ENCODE peak calls at places on chromosome 5, in four cellular contexts. One of them, this sample, is unnamed.

GRCh38 chr5:87127956-87128687 is 139.6 kb upstream of the RASA1 start:
- DNase-seq in CD8-positive, alpha-beta T cell: no peak
- DNase-seq in body of pancreas: no peak
- DNase-seq in transverse colon: no peak
- DNase-seq in this sample: no peak

GRCh38 chr5:56123531-56124243 is 109.4 kb downstream of the ANKRD55 start:
- DNase-seq in body of pancreas: peak; percentile 35
- DNase-seq in CD8-positive, alpha-beta T cell: no peak
- DNase-seq in transverse colon: peak; percentile 18
- DNase-seq in this sample: no peak

GRCh38 chr5:66881475-66882161 is 285.4 kb downstream of the MAST4 start:
- DNase-seq in CD8-positive, alpha-beta T cell: no peak
- DNase-seq in transverse colon: no peak
- DNase-seq in body of pancreas: peak; percentile 42
- DNase-seq in this sample: no peak

GRCh38 chr5:59065551-59065950 is 482.7 kb downstream of the RAB3C start:
- DNase-seq in CD8-positive, alpha-beta T cell: no peak
- DNase-seq in body of pancreas: no peak
- DNase-seq in transverse colon: no peak
- DNase-seq in this sample: no peak

GRCh38 chr5:67481362-67481761 is 284.8 kb upstream of the CD180 start:
- DNase-seq in transverse colon: no peak
- DNase-seq in body of pancreas: no peak
- DNase-seq in CD8-positive, alpha-beta T cell: no peak
- DNase-seq in this sample: no peak

GRCh38 chr5:142411103-142411502 is 86.3 kb upstream of the SPRY4 start:
- DNase-seq in transverse colon: no peak
- DNase-seq in body of pancreas: no peak
- DNase-seq in CD8-positive, alpha-beta T cell: no peak
- DNase-seq in this sample: no peak

GRCh38 chr5:115209279-115209678 is 39.6 kb upstream of the TRIM36 start:
- DNase-seq in body of pancreas: peak; percentile 22
- DNase-seq in transverse colon: peak; percentile 36
- DNase-seq in CD8-positive, alpha-beta T cell: no peak
- DNase-seq in this sample: no peak

GRCh38 chr5:95530441-95530840 is 24.3 kb downstream of the SKIC3 start:
- DNase-seq in transverse colon: no peak
- DNase-seq in body of pancreas: no peak
- DNase-seq in CD8-positive, alpha-beta T cell: no peak
- DNase-seq in this sample: no peak

GRCh38 chr5:65128226-65128625 is 353.5 kb downstream of the ADAMTS6 start:
- DNase-seq in body of pancreas: no peak
- DNase-seq in CD8-positive, alpha-beta T cell: no peak
- DNase-seq in transverse colon: no peak
- DNase-seq in this sample: no peak

GRCh38 chr5:173850664-173851063 is 37.5 kb upstream of the CPEB4 start:
- DNase-seq in CD8-positive, alpha-beta T cell: no peak
- DNase-seq in transverse colon: no peak
- DNase-seq in body of pancreas: no peak
- DNase-seq in this sample: no peak

GRCh38 chr5:175610898-175611297 is 47.0 kb upstream of the HRH2 start:
- DNase-seq in CD8-positive, alpha-beta T cell: no peak
- DNase-seq in transverse colon: no peak
- DNase-seq in body of pancreas: no peak
- DNase-seq in this sample: no peak

GRCh38 chr5:164013077-164013670 is 507.8 kb downstream of the MAT2B start:
- DNase-seq in transverse colon: peak; percentile 57
- DNase-seq in CD8-positive, alpha-beta T cell: no peak
- DNase-seq in body of pancreas: peak; percentile 53
- DNase-seq in this sample: peak; percentile 45

GRCh38 chr5:116622375-116623075 is 47.9 kb upstream of the SEMA6A start:
- DNase-seq in transverse colon: no peak
- DNase-seq in CD8-positive, alpha-beta T cell: no peak
- DNase-seq in body of pancreas: no peak
- DNase-seq in this sample: no peak

GRCh38 chr5:143569213-143569663 is 165.8 kb upstream of the NR3C1 start:
- DNase-seq in body of pancreas: no peak
- DNase-seq in CD8-positive, alpha-beta T cell: no peak
- DNase-seq in transverse colon: no peak
- DNase-seq in this sample: no peak

GRCh38 chr5:170114271-170114670 is 8.6 kb downstream of the FOXI1 start:
- DNase-seq in transverse colon: no peak
- DNase-seq in body of pancreas: no peak
- DNase-seq in CD8-positive, alpha-beta T cell: no peak
- DNase-seq in this sample: no peak

GRCh38 chr5:3336666-3337065 is 259.0 kb upstream of the IRX1 start:
- DNase-seq in CD8-positive, alpha-beta T cell: no peak
- DNase-seq in transverse colon: no peak
- DNase-seq in body of pancreas: no peak
- DNase-seq in this sample: no peak

GRCh38 chr5:148469446-148470062 is 85.8 kb downstream of the FBXO38 start:
- DNase-seq in transverse colon: no peak
- DNase-seq in CD8-positive, alpha-beta T cell: no peak
- DNase-seq in body of pancreas: peak; percentile 52
- DNase-seq in this sample: no peak

GRCh38 chr5:124236366-124237231 is 509.8 kb downstream of the ZNF608 start:
- DNase-seq in transverse colon: no peak
- DNase-seq in CD8-positive, alpha-beta T cell: no peak
- DNase-seq in body of pancreas: no peak
- DNase-seq in this sample: no peak

GRCh38 chr5:95005811-95006210 is 279.1 kb downstream of the MCTP1 start:
- DNase-seq in body of pancreas: no peak
- DNase-seq in CD8-positive, alpha-beta T cell: no peak
- DNase-seq in transverse colon: no peak
- DNase-seq in this sample: no peak

GRCh38 chr5:175246242-175246891 is 197.6 kb downstream of the DRD1 start:
- DNase-seq in transverse colon: peak; percentile 8
- DNase-seq in body of pancreas: no peak
- DNase-seq in CD8-positive, alpha-beta T cell: no peak
- DNase-seq in this sample: no peak

GRCh38 chr5:131952286-131952857 is 6.9 kb upstream of the MEIKIN start:
- DNase-seq in transverse colon: no peak
- DNase-seq in CD8-positive, alpha-beta T cell: no peak
- DNase-seq in body of pancreas: no peak
- DNase-seq in this sample: no peak

GRCh38 chr5:6760636-6761035 is 47.4 kb downstream of the TENT4A start:
- DNase-seq in transverse colon: no peak
- DNase-seq in body of pancreas: no peak
- DNase-seq in CD8-positive, alpha-beta T cell: no peak
- DNase-seq in this sample: no peak

GRCh38 chr5:181062631-181063030 is 22.6 kb downstream of the BTNL9 start:
- DNase-seq in CD8-positive, alpha-beta T cell: no peak
- DNase-seq in transverse colon: no peak
- DNase-seq in body of pancreas: no peak
- DNase-seq in this sample: no peak

GRCh38 chr5:10192309-10192708 is 57.4 kb downstream of the ATPSCKMT start:
- DNase-seq in body of pancreas: no peak
- DNase-seq in transverse colon: no peak
- DNase-seq in CD8-positive, alpha-beta T cell: no peak
- DNase-seq in this sample: no peak

GRCh38 chr5:61177716-61178115 is 15.4 kb upstream of the SMIM15 start:
- DNase-seq in CD8-positive, alpha-beta T cell: no peak
- DNase-seq in transverse colon: no peak
- DNase-seq in body of pancreas: no peak
- DNase-seq in this sample: no peak

GRCh38 chr5:141002667-141002965 is 36.3 kb downstream of the PCDHAC2 start:
- DNase-seq in CD8-positive, alpha-beta T cell: no peak
- DNase-seq in transverse colon: no peak
- DNase-seq in body of pancreas: no peak
- DNase-seq in this sample: no peak

GRCh38 chr5:141003791-141004601 is 37.7 kb downstream of the PCDHAC2 start:
- DNase-seq in body of pancreas: peak; percentile 46
- DNase-seq in CD8-positive, alpha-beta T cell: no peak
- DNase-seq in transverse colon: no peak
- DNase-seq in this sample: peak; percentile 23

GRCh38 chr5:141003026-141003425 is 36.8 kb downstream of the PCDHAC2 start:
- DNase-seq in transverse colon: no peak
- DNase-seq in body of pancreas: no peak
- DNase-seq in CD8-positive, alpha-beta T cell: no peak
- DNase-seq in this sample: no peak

GRCh38 chr5:141001466-141001853 is 35.2 kb downstream of the PCDHAC2 start:
- DNase-seq in transverse colon: no peak
- DNase-seq in body of pancreas: peak; percentile 15
- DNase-seq in CD8-positive, alpha-beta T cell: no peak
- DNase-seq in this sample: peak; percentile 65

DNA sequence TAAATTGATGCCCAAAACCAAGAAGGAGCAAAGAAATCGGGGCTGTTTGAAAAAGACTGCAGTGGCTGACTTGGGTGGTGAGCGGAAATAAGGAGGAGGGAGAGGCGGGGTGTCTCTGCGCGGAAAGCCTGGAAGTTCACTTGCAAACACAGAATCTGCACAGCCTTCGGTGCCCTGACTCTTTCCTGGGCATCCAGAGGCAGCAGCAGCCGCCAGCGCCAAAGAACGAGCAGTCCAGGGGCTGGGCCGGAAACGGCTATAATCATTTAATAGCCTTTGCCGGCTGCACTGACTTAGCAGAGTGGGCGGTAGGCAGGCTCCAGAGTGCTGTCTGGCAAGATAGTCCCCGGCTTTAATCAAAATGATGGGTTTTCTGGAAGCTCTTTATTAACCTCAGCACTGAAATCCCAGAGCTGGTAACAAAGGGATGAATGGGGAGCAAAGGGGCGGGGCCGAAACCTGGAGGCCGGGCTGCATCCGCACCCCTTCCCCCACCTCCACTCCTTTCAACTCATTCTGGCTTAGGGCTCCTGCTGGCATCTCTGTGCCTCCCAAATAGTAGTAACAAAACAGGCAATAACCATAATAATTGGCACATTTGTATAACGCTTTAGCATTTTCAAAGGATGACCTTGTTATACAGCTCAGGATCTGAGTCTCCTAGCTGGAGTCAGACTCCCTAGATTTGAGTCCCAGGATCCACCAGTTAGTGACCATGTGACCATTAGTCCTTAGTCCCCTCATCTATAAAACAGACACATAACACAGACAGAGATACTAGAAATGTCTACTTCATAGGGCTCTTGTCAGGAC is 35.8 kb downstream of the PCDHAC2 start:
- DNase-seq in transverse colon: peak; percentile 8
- DNase-seq in body of pancreas: peak; percentile 14
- DNase-seq in CD8-positive, alpha-beta T cell: no peak
- DNase-seq in this sample: no peak
- H3K4me3 ChIP-seq in transverse colon: no peak overlapping the region
- H3K4me3 ChIP-seq in body of pancreas: no peak overlapping the region
- H3K4me3 ChIP-seq in CD8-positive, alpha-beta T cell: no peak overlapping the region
- H3K4me3 ChIP-seq in this sample: peak overlapping the region; percentile 57

GRCh38 chr5:38718874-38719391 is 126.9 kb upstream of the OSMR start:
- DNase-seq in CD8-positive, alpha-beta T cell: no peak
- DNase-seq in transverse colon: no peak
- DNase-seq in body of pancreas: no peak
- DNase-seq in this sample: no peak
- H3K4me3 ChIP-seq in CD8-positive, alpha-beta T cell: no peak overlapping the region
- H3K4me3 ChIP-seq in transverse colon: no peak overlapping the region
- H3K4me3 ChIP-seq in body of pancreas: no peak overlapping the region
- H3K4me3 ChIP-seq in this sample: no peak overlapping the region

DNA sequence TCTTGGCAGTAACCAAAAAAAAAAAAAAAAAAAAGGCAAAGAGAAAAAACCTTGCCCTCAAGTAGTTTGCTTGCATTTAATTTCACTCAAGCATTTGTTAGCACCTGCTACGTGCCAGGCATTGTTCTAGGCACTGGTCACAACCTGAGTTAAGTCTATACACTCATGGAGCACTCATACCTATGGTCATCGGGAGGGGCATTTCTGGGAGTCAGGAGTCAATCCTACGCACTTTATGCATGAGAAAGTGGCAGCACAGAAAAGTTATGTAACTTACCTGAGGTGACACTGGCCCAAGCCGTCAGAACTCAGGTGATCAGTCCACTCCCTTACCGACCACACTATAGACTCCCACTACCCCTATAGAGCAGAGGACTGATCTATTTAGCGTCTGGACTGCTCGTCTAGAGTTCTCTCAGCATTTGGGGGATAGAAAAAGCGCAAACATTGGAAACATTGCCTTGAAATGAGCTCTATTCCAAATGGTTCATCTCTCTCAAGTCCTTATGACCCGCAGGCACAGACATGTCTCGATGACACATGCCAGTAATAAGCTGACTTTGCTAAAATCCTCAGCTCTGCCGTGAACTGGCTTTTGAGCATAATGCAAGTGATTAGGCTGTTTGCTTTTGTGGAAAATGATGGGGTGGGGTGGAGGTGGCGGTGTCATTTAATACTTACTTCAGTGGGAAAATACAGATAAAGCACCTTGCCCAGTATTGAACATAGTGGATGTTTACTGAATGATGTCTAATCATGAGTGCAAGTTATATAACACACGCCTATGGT is 160.2 kb downstream of the ARHGEF28 start:
- DNase-seq in CD8-positive, alpha-beta T cell: no peak
- DNase-seq in body of pancreas: no peak
- DNase-seq in transverse colon: no peak
- DNase-seq in this sample: no peak
- H3K4me3 ChIP-seq in CD8-positive, alpha-beta T cell: no peak overlapping the region
- H3K4me3 ChIP-seq in body of pancreas: no peak overlapping the region
- H3K4me3 ChIP-seq in transverse colon: no peak overlapping the region
- H3K4me3 ChIP-seq in this sample: no peak overlapping the region

GRCh38 chr5:54644226-54644625 is 126.7 kb downstream of the SNX18 start:
- DNase-seq in CD8-positive, alpha-beta T cell: no peak
- DNase-seq in transverse colon: no peak
- DNase-seq in body of pancreas: no peak
- DNase-seq in this sample: no peak

GRCh38 chr5:54643679-54644078 is 126.1 kb downstream of the SNX18 start:
- DNase-seq in body of pancreas: no peak
- DNase-seq in transverse colon: no peak
- DNase-seq in CD8-positive, alpha-beta T cell: no peak
- DNase-seq in this sample: no peak

GRCh38 chr5:54649041-54649504 is 131.5 kb downstream of the SNX18 start:
- DNase-seq in body of pancreas: no peak
- DNase-seq in CD8-positive, alpha-beta T cell: no peak
- DNase-seq in transverse colon: no peak
- DNase-seq in this sample: no peak

GRCh38 chr5:54645888-54646284 is 128.3 kb downstream of the SNX18 start:
- DNase-seq in CD8-positive, alpha-beta T cell: no peak
- DNase-seq in transverse colon: no peak
- DNase-seq in body of pancreas: no peak
- DNase-seq in this sample: no peak

DNA sequence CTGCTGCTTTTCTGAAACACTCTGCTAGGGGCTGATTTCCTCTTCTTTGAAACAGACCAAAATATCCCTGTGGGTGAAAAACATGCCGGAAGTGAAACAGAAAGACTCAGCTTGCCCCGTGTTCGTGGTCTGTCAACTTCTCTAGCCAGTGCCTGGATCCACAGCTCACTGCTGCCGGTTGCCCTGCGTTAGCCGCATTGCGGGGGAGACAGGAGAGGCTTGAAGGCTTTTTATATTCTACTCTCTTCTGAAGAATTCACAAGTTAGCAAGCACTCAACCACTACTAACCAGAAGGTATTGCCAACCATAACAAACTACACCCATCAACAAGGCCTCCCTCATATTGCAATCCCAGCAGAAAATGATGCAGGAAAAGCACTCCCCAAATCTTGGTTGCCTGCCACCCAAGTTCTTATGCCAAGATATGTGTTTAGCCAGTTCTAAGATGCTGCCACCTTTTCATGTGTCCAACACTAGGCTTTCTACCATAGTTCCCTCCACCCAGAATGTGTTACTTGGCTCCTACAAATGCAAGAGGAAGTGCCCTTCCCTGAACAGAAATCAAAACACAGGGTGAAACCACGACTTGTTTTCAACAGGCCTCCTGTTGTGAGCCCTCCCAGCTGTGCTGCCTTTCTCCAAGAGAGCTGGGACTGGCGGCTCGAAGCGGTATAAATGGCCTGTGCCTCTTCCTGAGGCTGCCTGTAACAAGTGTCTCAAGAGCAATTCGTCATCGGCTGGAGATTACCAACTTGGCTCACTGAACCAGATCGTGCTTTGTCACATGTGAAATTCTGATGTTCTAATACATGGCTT is 128.9 kb downstream of the SNX18 start:
- DNase-seq in CD8-positive, alpha-beta T cell: peak; percentile 48
- DNase-seq in transverse colon: peak; percentile 72
- DNase-seq in body of pancreas: peak; percentile 50
- DNase-seq in this sample: peak; percentile 37
- H3K4me3 ChIP-seq in CD8-positive, alpha-beta T cell: peak overlapping the region; percentile 12
- H3K4me3 ChIP-seq in transverse colon: no peak overlapping the region
- H3K4me3 ChIP-seq in body of pancreas: no peak overlapping the region
- H3K4me3 ChIP-seq in this sample: peak overlapping the region; percentile 14

This sample was measured in dorsolateral prefrontal cortex.